ENCODE peak calls at places on chromosomes 4 and X, in eight cellular contexts. One of them, this sample, is unnamed.

GRCh38 chrX:28120076-28120475 is 138.8 kb upstream of the DCAF8L1 start:
- DNase-seq in mucosa of descending colon: no peak
- DNase-seq in WERI-Rb-1: no peak
- DNase-seq in lower lobe of right lung: no peak
- DNase-seq in colonic mucosa: no peak
- DNase-seq in AG10803: no peak
- DNase-seq in heart right ventricle: no peak
- DNase-seq in neural progenitor cell: no peak
- DNase-seq in this sample: no peak

GRCh38 chr4:47075241-47075640 is 43.9 kb downstream of the GABRB1 start:
- DNase-seq in mucosa of descending colon: no peak
- DNase-seq in heart right ventricle: no peak
- DNase-seq in AG10803: no peak
- DNase-seq in colonic mucosa: no peak
- DNase-seq in lower lobe of right lung: no peak
- DNase-seq in WERI-Rb-1: no peak
- DNase-seq in neural progenitor cell: no peak
- DNase-seq in this sample: no peak

GRCh38 chrX:40094900-40095587 is 2.7 kb downstream of the BCOR start:
- DNase-seq in AG10803: no peak
- DNase-seq in WERI-Rb-1: no peak
- DNase-seq in neural progenitor cell: peak
- DNase-seq in colonic mucosa: no peak
- DNase-seq in lower lobe of right lung: no peak
- DNase-seq in mucosa of descending colon: no peak
- DNase-seq in heart right ventricle: no peak
- DNase-seq in this sample: no peak

GRCh38 chr4:156746111-156746510 is 225.5 kb downstream of the PDGFC start:
- DNase-seq in lower lobe of right lung: no peak
- DNase-seq in AG10803: no peak
- DNase-seq in mucosa of descending colon: no peak
- DNase-seq in colonic mucosa: no peak
- DNase-seq in heart right ventricle: no peak
- DNase-seq in neural progenitor cell: no peak
- DNase-seq in WERI-Rb-1: no peak
- DNase-seq in this sample: no peak

GRCh38 chr4:152165146-152165545 is 370.7 kb downstream of the FBXW7 start:
- DNase-seq in heart right ventricle: no peak
- DNase-seq in AG10803: no peak
- DNase-seq in neural progenitor cell: no peak
- DNase-seq in WERI-Rb-1: no peak
- DNase-seq in colonic mucosa: no peak
- DNase-seq in lower lobe of right lung: no peak
- DNase-seq in mucosa of descending colon: no peak
- DNase-seq in this sample: no peak

GRCh38 chr4:15164571-15164970 is 162.3 kb downstream of the CPEB2 start:
- DNase-seq in neural progenitor cell: no peak
- DNase-seq in WERI-Rb-1: no peak
- DNase-seq in AG10803: peak
- DNase-seq in heart right ventricle: no peak
- DNase-seq in lower lobe of right lung: no peak
- DNase-seq in mucosa of descending colon: no peak
- DNase-seq in colonic mucosa: no peak
- DNase-seq in this sample: no peak

GRCh38 chr4:93203708-93204107 is 624.8 kb upstream of the ATOH1 start:
- DNase-seq in lower lobe of right lung: no peak
- DNase-seq in colonic mucosa: no peak
- DNase-seq in AG10803: no peak
- DNase-seq in mucosa of descending colon: no peak
- DNase-seq in WERI-Rb-1: no peak
- DNase-seq in heart right ventricle: no peak
- DNase-seq in neural progenitor cell: peak
- DNase-seq in this sample: no peak

GRCh38 chrX:153820601-153821000 is 9.7 kb downstream of the PDZD4 start:
- DNase-seq in lower lobe of right lung: no peak
- DNase-seq in mucosa of descending colon: no peak
- DNase-seq in WERI-Rb-1: no peak
- DNase-seq in heart right ventricle: no peak
- DNase-seq in neural progenitor cell: no peak
- DNase-seq in colonic mucosa: no peak
- DNase-seq in AG10803: no peak
- DNase-seq in this sample: no peak

GRCh38 chrX:3581609-3582108 is 131.8 kb downstream of the PRKX start:
- DNase-seq in neural progenitor cell: no peak
- DNase-seq in AG10803: no peak
- DNase-seq in heart right ventricle: no peak
- DNase-seq in colonic mucosa: no peak
- DNase-seq in lower lobe of right lung: no peak
- DNase-seq in WERI-Rb-1: no peak
- DNase-seq in mucosa of descending colon: no peak
- DNase-seq in this sample: no peak

GRCh38 chrX:77442728-77443127 is 4.5 kb upstream of the FGF16 start:
- DNase-seq in neural progenitor cell: no peak
- DNase-seq in colonic mucosa: no peak
- DNase-seq in mucosa of descending colon: no peak
- DNase-seq in WERI-Rb-1: no peak
- DNase-seq in AG10803: peak
- DNase-seq in heart right ventricle: no peak
- DNase-seq in lower lobe of right lung: no peak
- DNase-seq in this sample: peak

GRCh38 chr4:168751263-168752225 is 254.7 kb downstream of the PALLD start:
- DNase-seq in WERI-Rb-1: no peak
- DNase-seq in lower lobe of right lung: no peak
- DNase-seq in mucosa of descending colon: no peak
- DNase-seq in AG10803: peak
- DNase-seq in neural progenitor cell: no peak
- DNase-seq in colonic mucosa: no peak
- DNase-seq in heart right ventricle: no peak
- DNase-seq in this sample: peak

GRCh38 chr4:15653864-15654391 is 1.2 kb downstream of the FBXL5 start:
- DNase-seq in lower lobe of right lung: no peak
- DNase-seq in mucosa of descending colon: no peak
- DNase-seq in neural progenitor cell: peak
- DNase-seq in AG10803: peak
- DNase-seq in heart right ventricle: no peak
- DNase-seq in colonic mucosa: peak
- DNase-seq in WERI-Rb-1: no peak
- DNase-seq in this sample: peak

GRCh38 chrX:120306640-120307039 is 4.6 kb downstream of the TMEM255A start:
- DNase-seq in lower lobe of right lung: no peak
- DNase-seq in AG10803: no peak
- DNase-seq in neural progenitor cell: no peak
- DNase-seq in colonic mucosa: no peak
- DNase-seq in WERI-Rb-1: no peak
- DNase-seq in heart right ventricle: no peak
- DNase-seq in mucosa of descending colon: no peak
- DNase-seq in this sample: no peak

GRCh38 chr4:73822812-73823480 is 13.5 kb upstream of the CXCL6 start:
- DNase-seq in neural progenitor cell: no peak
- DNase-seq in mucosa of descending colon: no peak
- DNase-seq in AG10803: no peak
- DNase-seq in WERI-Rb-1: no peak
- DNase-seq in heart right ventricle: no peak
- DNase-seq in lower lobe of right lung: no peak
- DNase-seq in colonic mucosa: no peak
- DNase-seq in this sample: no peak

GRCh38 chr4:134862116-134862515 is 660.5 kb upstream of the PABPC4L start:
- DNase-seq in neural progenitor cell: no peak
- DNase-seq in heart right ventricle: no peak
- DNase-seq in lower lobe of right lung: no peak
- DNase-seq in colonic mucosa: no peak
- DNase-seq in AG10803: no peak
- DNase-seq in mucosa of descending colon: no peak
- DNase-seq in WERI-Rb-1: no peak
- DNase-seq in this sample: no peak

GRCh38 chr4:113750734-113751133 is 10.8 kb downstream of the CAMK2D start:
- DNase-seq in lower lobe of right lung: no peak
- DNase-seq in mucosa of descending colon: no peak
- DNase-seq in AG10803: no peak
- DNase-seq in heart right ventricle: no peak
- DNase-seq in colonic mucosa: no peak
- DNase-seq in WERI-Rb-1: no peak
- DNase-seq in neural progenitor cell: no peak
- DNase-seq in this sample: no peak

GRCh38 chr4:142373610-142374009 is 472.5 kb downstream of the INPP4B start:
- DNase-seq in heart right ventricle: no peak
- DNase-seq in mucosa of descending colon: no peak
- DNase-seq in AG10803: no peak
- DNase-seq in neural progenitor cell: no peak
- DNase-seq in WERI-Rb-1: no peak
- DNase-seq in lower lobe of right lung: no peak
- DNase-seq in colonic mucosa: no peak
- DNase-seq in this sample: no peak

DNA sequence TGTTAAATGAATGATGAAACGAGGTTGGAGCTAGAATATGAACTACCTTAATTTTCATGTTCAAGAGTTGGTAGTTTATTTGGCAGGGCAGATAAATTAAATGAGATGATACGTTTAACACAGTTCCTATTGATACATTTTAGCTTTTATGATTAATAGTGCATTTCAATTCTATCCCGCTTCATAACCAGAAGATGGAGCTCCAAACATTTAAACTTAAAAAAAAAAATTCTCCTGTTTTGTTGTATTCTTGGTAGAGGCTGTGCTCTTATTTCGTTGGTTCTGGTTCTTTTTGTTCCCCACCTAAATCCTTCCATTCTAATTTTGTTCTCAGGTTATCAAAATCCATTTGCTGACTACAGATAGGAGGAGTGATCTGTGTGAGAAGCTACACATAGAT is 71.8 kb upstream of the PTPN13 start:
- DNase-seq in lower lobe of right lung: no peak
- DNase-seq in neural progenitor cell: no peak
- DNase-seq in heart right ventricle: no peak
- DNase-seq in AG10803: peak
- DNase-seq in mucosa of descending colon: no peak
- DNase-seq in WERI-Rb-1: no peak
- DNase-seq in colonic mucosa: no peak
- DNase-seq in this sample: no peak
- TF ChIP-seq CTCF in lower lobe of right lung: peak
- TF ChIP-seq CTCF in neural progenitor cell: no peak
- TF ChIP-seq CTCF in heart right ventricle: peak
- TF ChIP-seq CTCF in AG10803: peak
- TF ChIP-seq CTCF in mucosa of descending colon: no peak
- TF ChIP-seq CTCF in WERI-Rb-1: no peak
- TF ChIP-seq CTCF in colonic mucosa: no peak
- TF ChIP-seq CTCF in this sample: peak

GRCh38 chrX:10115082-10115481 is 41.7 kb upstream of the CLCN4 start:
- DNase-seq in mucosa of descending colon: no peak
- DNase-seq in heart right ventricle: no peak
- DNase-seq in neural progenitor cell: no peak
- DNase-seq in AG10803: no peak
- DNase-seq in WERI-Rb-1: no peak
- DNase-seq in lower lobe of right lung: no peak
- DNase-seq in colonic mucosa: no peak
- DNase-seq in this sample: no peak

GRCh38 chrX:10110984-10111363 is 45.8 kb upstream of the CLCN4 start:
- DNase-seq in colonic mucosa: no peak
- DNase-seq in neural progenitor cell: no peak
- DNase-seq in lower lobe of right lung: no peak
- DNase-seq in heart right ventricle: no peak
- DNase-seq in mucosa of descending colon: no peak
- DNase-seq in AG10803: peak
- DNase-seq in WERI-Rb-1: no peak
- DNase-seq in this sample: no peak

GRCh38 chrX:10110316-10110932 is 46.4 kb upstream of the CLCN4 start:
- DNase-seq in colonic mucosa: no peak
- DNase-seq in lower lobe of right lung: no peak
- DNase-seq in mucosa of descending colon: no peak
- DNase-seq in neural progenitor cell: no peak
- DNase-seq in heart right ventricle: no peak
- DNase-seq in AG10803: no peak
- DNase-seq in WERI-Rb-1: no peak
- DNase-seq in this sample: no peak

GRCh38 chrX:10111364-10112148 is 45.2 kb upstream of the CLCN4 start:
- DNase-seq in lower lobe of right lung: no peak
- DNase-seq in mucosa of descending colon: peak
- DNase-seq in WERI-Rb-1: no peak
- DNase-seq in neural progenitor cell: no peak
- DNase-seq in heart right ventricle: peak
- DNase-seq in colonic mucosa: no peak
- DNase-seq in AG10803: peak
- DNase-seq in this sample: no peak

GRCh38 chrX:10112510-10112909 is 44.3 kb upstream of the CLCN4 start:
- DNase-seq in WERI-Rb-1: no peak
- DNase-seq in heart right ventricle: no peak
- DNase-seq in neural progenitor cell: no peak
- DNase-seq in lower lobe of right lung: no peak
- DNase-seq in mucosa of descending colon: no peak
- DNase-seq in colonic mucosa: no peak
- DNase-seq in AG10803: no peak
- DNase-seq in this sample: no peak
- H3K4me3 ChIP-seq in WERI-Rb-1: no peak
- H3K4me3 ChIP-seq in heart right ventricle: no peak
- H3K4me3 ChIP-seq in neural progenitor cell: no peak
- H3K4me3 ChIP-seq in lower lobe of right lung: no peak
- H3K4me3 ChIP-seq in mucosa of descending colon: no peak
- H3K4me3 ChIP-seq in colonic mucosa: no peak
- H3K4me3 ChIP-seq in AG10803: no peak
- H3K4me3 ChIP-seq in this sample: no peak

DNA sequence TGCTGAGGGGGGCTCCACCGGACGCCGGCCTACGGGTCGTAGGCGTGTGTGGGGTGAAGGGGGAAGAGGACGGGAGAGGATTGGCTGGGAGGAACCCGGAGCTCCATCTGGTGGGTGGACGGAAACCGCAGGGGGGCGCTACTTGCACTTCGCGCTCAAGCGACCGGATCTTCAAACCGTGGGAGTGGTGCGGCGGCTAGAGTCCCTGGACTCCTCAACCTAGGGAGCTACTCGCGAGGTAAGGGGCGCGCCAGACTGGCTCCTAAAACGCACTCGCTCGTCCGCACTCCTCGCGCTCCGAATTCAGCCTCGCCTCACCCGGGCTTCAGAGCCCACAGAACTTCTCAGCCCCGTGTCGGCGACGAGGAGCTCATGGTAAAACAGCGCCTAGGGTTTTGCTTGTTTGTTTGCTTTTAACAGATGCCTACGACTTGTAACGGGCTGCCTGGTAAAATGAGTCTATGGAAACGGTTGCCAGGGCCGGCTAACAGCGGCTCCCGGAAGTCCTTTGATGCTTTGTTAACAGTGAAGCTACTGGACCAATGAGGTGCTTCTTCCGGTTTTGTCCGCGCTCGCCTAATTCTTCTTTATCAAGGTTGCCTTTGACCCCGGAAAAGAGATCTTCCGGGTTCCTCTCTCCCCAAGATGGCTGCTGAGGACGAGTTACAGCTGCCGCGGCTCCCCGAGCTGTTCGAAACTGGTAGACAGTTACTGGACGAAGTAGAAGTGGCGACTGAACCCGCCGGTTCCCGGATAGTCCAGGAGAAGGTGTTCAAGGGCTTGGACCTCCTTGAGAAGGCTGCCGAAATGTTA is at the start of gene IGBP1:
- DNase-seq in heart right ventricle: peak
- DNase-seq in neural progenitor cell: peak
- DNase-seq in WERI-Rb-1: peak
- DNase-seq in mucosa of descending colon: peak
- DNase-seq in colonic mucosa: peak
- DNase-seq in lower lobe of right lung: peak
- DNase-seq in AG10803: peak
- DNase-seq in this sample: peak
- TF ChIP-seq CTCF in heart right ventricle: peak
- TF ChIP-seq CTCF in neural progenitor cell: peak
- TF ChIP-seq CTCF in WERI-Rb-1: peak
- TF ChIP-seq CTCF in mucosa of descending colon: peak
- TF ChIP-seq CTCF in colonic mucosa: peak
- TF ChIP-seq CTCF in lower lobe of right lung: peak
- TF ChIP-seq CTCF in AG10803: peak
- TF ChIP-seq CTCF in this sample: peak

GRCh38 chrX:17414839-17415238 is 39.8 kb downstream of the NHS start:
- DNase-seq in neural progenitor cell: peak
- DNase-seq in colonic mucosa: peak
- DNase-seq in heart right ventricle: peak
- DNase-seq in mucosa of descending colon: peak
- DNase-seq in WERI-Rb-1: no peak
- DNase-seq in lower lobe of right lung: no peak
- DNase-seq in AG10803: no peak
- DNase-seq in this sample: no peak
- H3K4me3 ChIP-seq in neural progenitor cell: no peak
- H3K4me3 ChIP-seq in colonic mucosa: no peak
- H3K4me3 ChIP-seq in heart right ventricle: no peak
- H3K4me3 ChIP-seq in mucosa of descending colon: no peak
- H3K4me3 ChIP-seq in WERI-Rb-1: no peak
- H3K4me3 ChIP-seq in lower lobe of right lung: no peak
- H3K4me3 ChIP-seq in AG10803: no peak
- H3K4me3 ChIP-seq in this sample: no peak